ENCODE peak calls at places on chromosome 5, in nine cellular contexts. E, L, H, G, R, S, F, B and T are unnamed samples.
A peak's percentile ranks its signal among the peaks of the same experiment; 100 is the strongest.

GRCh38 chr5:122844916-122845252 is 529 bp upstream of the SNX24 start:
- DNase-seq in E (no peak), L (peak; percentile 3), H (no peak), G (no peak), R (no peak), S (no peak), F (no peak), B (no peak), T (no peak)

GRCh38 chr5:89308606-89309040 is 425.6 kb upstream of the MEF2C start:
- DNase-seq in E (no peak), L (no peak), H (no peak), G (no peak), R (no peak), S (no peak), F (no peak), B (no peak), T (no peak)

GRCh38 chr5:36581070-36581469 is 25.3 kb upstream of the SLC1A3 start:
- DNase-seq in E (no peak), L (no peak), H (no peak), G (no peak), R (no peak), S (no peak), F (no peak), B (no peak), T (no peak)

GRCh38 chr5:179267071-179267670 is 78.1 kb downstream of the ADAMTS2 start:
- DNase-seq in E (no peak), L (no peak), H (peak; percentile 12), G (peak; percentile 38), R (no peak), S (no peak), F (no peak), B (peak; percentile 5), T (no peak)

GRCh38 chr5:77945874-77946273 is 169.7 kb upstream of the TBCA start:
- DNase-seq in E (no peak), L (no peak), H (no peak), G (no peak), R (no peak), S (no peak), F (no peak), B (no peak), T (no peak)

GRCh38 chr5:32279223-32279622 is 33.5 kb downstream of the MTMR12 start:
- DNase-seq in E (no peak), L (no peak), H (no peak), G (no peak), R (no peak), S (no peak), F (no peak), B (no peak), T (no peak)

GRCh38 chr5:168706655-168707069 is 127.5 kb upstream of the PANK3 start:
- DNase-seq in E (peak; percentile 6), L (peak; percentile 51), H (no peak), G (no peak), R (peak; percentile 64), S (peak; percentile 26), F (peak; percentile 51), B (no peak), T (no peak)

GRCh38 chr5:88952344-88952743 is 69.4 kb upstream of the MEF2C start:
- DNase-seq in E (no peak), L (no peak), H (no peak), G (no peak), R (peak; percentile 66), S (no peak), F (peak; percentile 26), B (no peak), T (no peak)

GRCh38 chr5:126970517-126971017 is 59.8 kb downstream of the MARCHF3 start:
- DNase-seq in E (peak; percentile 34), L (no peak), H (no peak), G (no peak), R (peak; percentile 52), S (peak; percentile 86), F (peak; percentile 88), B (no peak), T (peak; percentile 49)

GRCh38 chr5:177469061-177469628 is 4.3 kb downstream of the DBN1 start:
- DNase-seq in E (no peak), L (no peak), H (no peak), G (no peak), R (peak; percentile 54), S (no peak), F (no peak), B (no peak), T (no peak)

GRCh38 chr5:125695994-125696679 is 727.1 kb upstream of the GRAMD2B start:
- DNase-seq in E (peak; percentile 55), L (no peak), H (no peak), G (no peak), R (no peak), S (peak; percentile 38), F (peak; percentile 43), B (no peak), T (peak; percentile 46)

GRCh38 chr5:68872088-68872842 is 221.5 kb upstream of the SLC30A5 start:
- DNase-seq in E (no peak), L (no peak), H (no peak), G (no peak), R (peak; percentile 2), S (no peak), F (no peak), B (no peak), T (no peak)

GRCh38 chr5:155906046-155906445 is 420.9 kb upstream of the SGCD start:
- DNase-seq in E (no peak), L (peak; percentile 8), H (no peak), G (no peak), R (no peak), S (no peak), F (no peak), B (no peak), T (no peak)

GRCh38 chr5:68155940-68156339 is 59.6 kb upstream of the PIK3R1 start:
- DNase-seq in E (no peak), L (no peak), H (no peak), G (no peak), R (no peak), S (no peak), F (no peak), B (no peak), T (no peak)

GRCh38 chr5:158644301-158644700 is 455.4 kb downstream of the EBF1 start:
- DNase-seq in E (no peak), L (no peak), H (no peak), G (no peak), R (peak; percentile 34), S (peak; percentile 13), F (peak; percentile 5), B (no peak), T (no peak)

GRCh38 chr5:62562867-62563266 is 15.8 kb upstream of the LRRC70 start:
- DNase-seq in E (no peak), L (no peak), H (no peak), G (no peak), R (no peak), S (no peak), F (no peak), B (no peak), T (no peak)

GRCh38 chr5:12672141-12672540 is 767.9 kb upstream of the CTNND2 start:
- DNase-seq in E (no peak), L (no peak), H (no peak), G (no peak), R (no peak), S (no peak), F (no peak), B (no peak), T (no peak)

GRCh38 chr5:45692481-45692880 is 3.7 kb downstream of the HCN1 start:
- DNase-seq in E (no peak), L (no peak), H (no peak), G (no peak), R (no peak), S (no peak), F (no peak), B (no peak), T (no peak)

DNA sequence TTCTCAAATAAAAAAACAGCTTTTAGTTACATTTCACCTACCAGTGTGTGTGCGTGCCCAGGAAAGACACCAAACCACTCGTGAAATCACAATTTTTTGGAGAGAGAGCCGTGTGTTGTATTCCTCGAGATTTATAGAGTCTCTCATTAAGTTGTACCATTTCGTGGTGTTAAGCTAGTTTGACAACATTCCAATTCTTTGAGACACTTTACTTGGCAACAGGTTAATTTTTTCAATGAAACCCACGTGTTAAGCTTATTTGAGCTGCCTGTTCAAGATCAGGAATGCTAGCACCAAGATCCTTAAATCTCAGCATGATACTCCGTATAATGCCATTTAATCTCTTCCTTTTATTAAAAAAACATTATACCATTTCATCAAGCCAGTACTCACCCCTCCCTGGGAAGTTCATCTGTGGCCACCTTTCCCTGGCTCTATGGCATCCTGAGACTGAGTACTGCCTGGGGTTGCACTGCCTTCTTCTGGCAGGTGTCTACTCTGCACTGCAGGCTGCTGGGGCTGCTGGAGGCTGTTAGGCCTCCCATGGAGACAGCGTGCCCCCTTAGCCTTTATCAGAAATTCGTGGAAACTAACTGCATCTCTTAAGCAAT is 143.7 kb downstream of the ARHGAP26 start:
- DNase-seq in E (no peak), L (no peak), H (no peak), G (no peak), R (no peak), S (no peak), F (no peak), B (no peak), T (no peak)
- TF ChIP-seq CTCF in E (no peak), L (no peak), H (no peak), G (peak; percentile 8), R (peak; percentile 40), S (no peak), F (no peak), B (no peak), T (no peak)

DNA sequence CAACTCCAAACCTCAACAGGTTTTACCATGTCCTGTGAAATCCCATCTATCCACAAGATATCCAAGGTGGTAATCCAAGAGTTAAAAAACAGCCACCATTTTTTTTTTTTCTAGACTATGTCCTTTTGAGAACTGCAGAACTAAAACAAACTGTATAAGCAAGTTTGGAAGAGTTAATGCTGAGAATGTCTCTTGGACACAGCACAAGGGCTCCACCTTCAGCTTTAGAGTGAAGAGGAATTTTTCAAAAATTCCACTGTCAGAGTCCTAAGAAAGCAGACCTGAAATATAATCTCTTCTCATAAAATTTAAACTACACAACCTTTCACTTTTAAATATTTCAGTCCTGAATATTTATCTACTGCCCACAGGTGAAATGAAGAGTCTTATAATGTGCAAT is 167.8 kb upstream of the CCNG1 start:
- DNase-seq in E (peak; percentile 22), L (no peak), H (no peak), G (no peak), R (no peak), S (no peak), F (no peak), B (no peak), T (no peak)
- TF ChIP-seq CTCF in E (peak; percentile 50), L (no peak), H (no peak), G (no peak), R (no peak), S (no peak), F (no peak), B (no peak), T (no peak)

GRCh38 chr5:1511651-1512540 is 11.9 kb downstream of the LPCAT1 start:
- DNase-seq in E (no peak), L (no peak), H (peak; percentile 11), G (no peak), R (no peak), S (peak; percentile 86), F (no peak), B (no peak), T (peak; percentile 23)
- TF ChIP-seq CTCF in E (peak; percentile 16), L (no peak), H (no peak), G (no peak), R (peak; percentile 49), S (peak; percentile 29), F (peak; percentile 33), B (no peak), T (peak; percentile 22)

DNA sequence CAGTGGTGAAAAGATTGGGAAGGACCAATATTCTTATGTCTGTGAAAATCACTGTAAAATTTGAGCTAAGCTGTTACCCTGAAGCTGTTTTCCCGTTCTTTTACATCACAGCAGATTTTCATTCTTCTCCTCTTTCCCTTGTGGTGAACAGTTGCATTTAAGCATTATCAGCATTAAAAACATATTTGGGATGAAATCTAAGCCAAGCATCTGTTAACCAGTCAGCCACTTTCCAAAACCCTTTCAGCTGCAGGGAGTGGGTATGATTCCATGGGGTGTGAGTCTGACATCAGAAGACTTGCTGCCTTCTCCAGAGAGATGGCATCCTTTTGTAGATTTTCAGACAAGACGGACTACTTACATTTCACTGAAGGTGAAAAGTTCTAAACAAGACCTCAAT is 97.2 kb downstream of the TRIO start:
- DNase-seq in E (no peak), L (no peak), H (no peak), G (no peak), R (peak; percentile 45), S (no peak), F (peak; percentile 41), B (no peak), T (peak; percentile 61)
- TF ChIP-seq CTCF in E (peak; percentile 3), L (no peak), H (no peak), G (no peak), R (no peak), S (no peak), F (no peak), B (no peak), T (no peak)